ENCODE peak calls at places on chromosome 12, in five cellular contexts. W is effector memory CD4-positive, alpha-beta T cell; X is psoas muscle; D is AG08396; N is T-cell. A is an unnamed sample.

GRCh38 chr12:65662590-65662989 is 161.7 kb upstream of the HMGA2 start:
- DNase-seq in D (no peak), W (no peak), N (no peak), X (no peak), A (no peak)

GRCh38 chr12:59164991-59165718 is 244.9 kb upstream of the LRIG3 start:
- DNase-seq in X (no peak), W (no peak), D (peak; percentile 3), N (no peak), A (no peak)

GRCh38 chr12:60209933-60210332 is 614.1 kb downstream of the SLC16A7 start:
- DNase-seq in N (no peak), X (no peak), W (no peak), D (no peak), A (no peak)

GRCh38 chr12:21813125-21813524 is 38.6 kb upstream of the KCNJ8 start:
- DNase-seq in D (no peak), W (no peak), X (no peak), N (no peak), A (no peak)

GRCh38 chr12:57469334-57470164 is 10.0 kb downstream of the GLI1 start:
- DNase-seq in D (no peak), W (no peak), N (no peak), X (no peak), A (no peak)

GRCh38 chr12:85843606-85844325 is 7.6 kb upstream of the RASSF9 start:
- DNase-seq in X (no peak), N (no peak), W (no peak), D (no peak), A (no peak)

GRCh38 chr12:32964981-32965585 is 68.5 kb upstream of the PKP2 start:
- DNase-seq in W (no peak), N (no peak), X (no peak), D (no peak), A (no peak)

GRCh38 chr12:66409195-66409871 is 107.0 kb downstream of the HELB start:
- DNase-seq in W (peak; percentile 10), X (no peak), N (peak; percentile 9), D (no peak), A (no peak)

GRCh38 chr12:99722690-99723486 is 75.3 kb downstream of the GARIN6 start:
- DNase-seq in D (no peak), N (no peak), X (no peak), W (no peak), A (no peak)

GRCh38 chr12:77861317-77861716 is 30.6 kb downstream of the NAV3 start:
- DNase-seq in D (no peak), N (no peak), X (no peak), W (no peak), A (no peak)

GRCh38 chr12:68951652-68952051 is 18.7 kb upstream of the CPM start:
- DNase-seq in N (no peak), X (no peak), W (no peak), D (no peak), A (no peak)

GRCh38 chr12:88418856-88419497 is 161.3 kb downstream of the KITLG start:
- DNase-seq in D (no peak), N (no peak), W (no peak), X (no peak), A (no peak)